ENCODE peak calls at places on chromosome 19, in five cellular contexts. X is activated CD4-positive, alpha-beta T cell treated with anti-CD3 and anti-CD28 coated beads, Interleukin-2, amount 10 ng/mL, durations not matched to agents 7 days and 5 days; O is right atrium auricular region; U is cardiac fibroblast; J is psoas muscle. A is an unnamed sample.
A peak's percentile ranks its signal among the peaks of the same experiment; 100 is the strongest.

GRCh38 chr19:19105365-19106060 is 32.8 kb downstream of the TMEM161A start:
- DNase-seq in X (no peak), O (peak; percentile 68), U (peak; percentile 76), J (peak; percentile 65), A (no peak)

GRCh38 chr19:17909017-17909732 is 23.6 kb upstream of the CCDC124 start:
- DNase-seq in X (no peak), O (no peak), U (no peak), J (no peak), A (no peak)

GRCh38 chr19:38792250-38793111 is 3.5 kb downstream of the LGALS7B start:
- DNase-seq in X (no peak), O (peak; percentile 61), U (peak; percentile 44), J (peak; percentile 44), A (no peak)

GRCh38 chr19:45575216-45575615 is 9.4 kb downstream of the OPA3 start:
- DNase-seq in X (no peak), O (no peak), U (no peak), J (no peak), A (no peak)

GRCh38 chr19:3119071-3119781 is 16.6 kb upstream of the GNA15 start:
- DNase-seq in X (no peak), O (no peak), U (no peak), J (no peak), A (no peak)

GRCh38 chr19:18657590-18658365 is 20.9 kb downstream of the KLHL26 start:
- DNase-seq in X (no peak), O (peak; percentile 87), U (peak; percentile 97), J (peak; percentile 69), A (no peak)

GRCh38 chr19:17184381-17184841 is 30.7 kb upstream of the USE1 start:
- DNase-seq in X (peak; percentile 74), O (no peak), U (no peak), J (no peak), A (no peak)

GRCh38 chr19:16482745-16483144 is 11.0 kb upstream of the EPS15L1 start:
- DNase-seq in X (no peak), O (no peak), U (no peak), J (no peak), A (no peak)

GRCh38 chr19:38032151-38032550 is 125.1 kb downstream of the SIPA1L3 start:
- DNase-seq in X (no peak), O (no peak), U (peak; percentile 73), J (no peak), A (no peak)

GRCh38 chr19:16070366-16070990 is 5.8 kb upstream of the TPM4 start:
- DNase-seq in X (peak; percentile 89), O (peak; percentile 63), U (no peak), J (peak; percentile 59), A (peak; percentile 55)

GRCh38 chr19:406121-406711 is 2.7 kb downstream of the C2CD4C start:
- DNase-seq in X (no peak), O (no peak), U (no peak), J (no peak), A (no peak)

GRCh38 chr19:11059511-11060358 is 29.5 kb upstream of the LDLR start:
- DNase-seq in X (no peak), O (no peak), U (no peak), J (no peak), A (no peak)

GRCh38 chr19:30314805-30315155 is 57.4 kb upstream of the ZNF536 start:
- DNase-seq in X (no peak), O (no peak), U (no peak), J (no peak), A (no peak)

GRCh38 chr19:1446713-1447564 is 3.0 kb upstream of the APC2 start:
- DNase-seq in X (peak; percentile 31), O (no peak), U (no peak), J (no peak), A (no peak)

GRCh38 chr19:56167064-56167578 is 8.7 kb upstream of the GALP start:
- DNase-seq in X (no peak), O (no peak), U (no peak), J (no peak), A (no peak)

GRCh38 chr19:19405919-19406877 is 723 bp downstream of the GATAD2A start:
- DNase-seq in X (peak; percentile 54), O (no peak), U (peak; percentile 51), J (peak; percentile 62), A (peak; percentile 60)

GRCh38 chr19:18617562-18617961 is 4.9 kb downstream of the TMEM59L start:
- DNase-seq in X (no peak), O (no peak), U (no peak), J (no peak), A (no peak)

GRCh38 chr19:23817519-23817918 is 58.8 kb upstream of the ZNF681 start:
- DNase-seq in X (peak; percentile 56), O (no peak), U (no peak), J (no peak), A (no peak)

GRCh38 chr19:47486900-47487299 is 2.9 kb upstream of the KPTN start:
- DNase-seq in X (no peak), O (no peak), U (no peak), J (no peak), A (no peak)

GRCh38 chr19:18764591-18765051 is 26.5 kb downstream of the COMP start:
- DNase-seq in X (no peak), O (no peak), U (no peak), J (no peak), A (no peak)

GRCh38 chr19:5127710-5128109 is 158.8 kb downstream of the KDM4B start:
- DNase-seq in X (no peak), O (no peak), U (no peak), J (no peak), A (no peak)

GRCh38 chr19:53076984-53077383 is 26.2 kb downstream of the ZNF160 start:
- DNase-seq in X (peak; percentile 14), O (peak; percentile 61), U (peak; percentile 66), J (peak; percentile 33), A (no peak)

GRCh38 chr19:38879400-38879751 is 1.3 kb upstream of the RINL start:
- DNase-seq in X (no peak), O (no peak), U (no peak), J (no peak), A (no peak)

GRCh38 chr19:29559743-29560142 is 33.9 kb downstream of the VSTM2B start:
- DNase-seq in X (no peak), O (no peak), U (no peak), J (no peak), A (no peak)

GRCh38 chr19:11410682-11411081 is 8.4 kb downstream of the RGL3 start:
- DNase-seq in X (no peak), O (no peak), U (no peak), J (no peak), A (no peak)

A was measured in right lobe of liver.